ENCODE peak calls at places on chromosomes 6 and 20, in five cellular contexts. One of them, this sample, is unnamed.

GRCh38 chr6:142872376-142872775 is 72.6 kb downstream of the HIVEP2 start:
- DNase-seq in T-cell: no peak
- DNase-seq in activated CD4-positive, alpha-beta T cell treated with anti-CD3 and anti-CD28 coated beads, Interleukin-2, amount 10 ng/mL, durations not matched to agents 7 days and 5 days: no peak
- DNase-seq in stimulated activated CD4-positive, alpha-beta T cell treated with anti-CD3 and anti-CD28 coated beads, Interleukin-4, amount 100 ng/mL, for 1 hour: no peak
- DNase-seq in left cardiac atrium: peak
- DNase-seq in this sample: no peak

GRCh38 chr6:124958759-124959354 is 3.4 kb upstream of the RNF217 start:
- DNase-seq in left cardiac atrium: no peak
- DNase-seq in T-cell: no peak
- DNase-seq in stimulated activated CD4-positive, alpha-beta T cell treated with anti-CD3 and anti-CD28 coated beads, Interleukin-4, amount 100 ng/mL, for 1 hour: no peak
- DNase-seq in activated CD4-positive, alpha-beta T cell treated with anti-CD3 and anti-CD28 coated beads, Interleukin-2, amount 10 ng/mL, durations not matched to agents 7 days and 5 days: no peak
- DNase-seq in this sample: no peak

GRCh38 chr20:38201356-38201755 is 36.3 kb upstream of the TGM2 start:
- DNase-seq in activated CD4-positive, alpha-beta T cell treated with anti-CD3 and anti-CD28 coated beads, Interleukin-2, amount 10 ng/mL, durations not matched to agents 7 days and 5 days: no peak
- DNase-seq in stimulated activated CD4-positive, alpha-beta T cell treated with anti-CD3 and anti-CD28 coated beads, Interleukin-4, amount 100 ng/mL, for 1 hour: no peak
- DNase-seq in left cardiac atrium: no peak
- DNase-seq in T-cell: no peak
- DNase-seq in this sample: no peak

GRCh38 chr6:15481892-15482291 is 180.9 kb downstream of the DTNBP1 start:
- DNase-seq in stimulated activated CD4-positive, alpha-beta T cell treated with anti-CD3 and anti-CD28 coated beads, Interleukin-4, amount 100 ng/mL, for 1 hour: no peak
- DNase-seq in T-cell: no peak
- DNase-seq in left cardiac atrium: no peak
- DNase-seq in activated CD4-positive, alpha-beta T cell treated with anti-CD3 and anti-CD28 coated beads, Interleukin-2, amount 10 ng/mL, durations not matched to agents 7 days and 5 days: no peak
- DNase-seq in this sample: peak

GRCh38 chr20:62606551-62607201 is 35.6 kb upstream of the SLCO4A1 start:
- DNase-seq in T-cell: no peak
- DNase-seq in left cardiac atrium: peak
- DNase-seq in stimulated activated CD4-positive, alpha-beta T cell treated with anti-CD3 and anti-CD28 coated beads, Interleukin-4, amount 100 ng/mL, for 1 hour: no peak
- DNase-seq in activated CD4-positive, alpha-beta T cell treated with anti-CD3 and anti-CD28 coated beads, Interleukin-2, amount 10 ng/mL, durations not matched to agents 7 days and 5 days: no peak
- DNase-seq in this sample: no peak

GRCh38 chr6:157613011-157613522 is 210.0 kb upstream of the SNX9 start:
- DNase-seq in T-cell: no peak
- DNase-seq in stimulated activated CD4-positive, alpha-beta T cell treated with anti-CD3 and anti-CD28 coated beads, Interleukin-4, amount 100 ng/mL, for 1 hour: no peak
- DNase-seq in left cardiac atrium: no peak
- DNase-seq in activated CD4-positive, alpha-beta T cell treated with anti-CD3 and anti-CD28 coated beads, Interleukin-2, amount 10 ng/mL, durations not matched to agents 7 days and 5 days: no peak
- DNase-seq in this sample: no peak

GRCh38 chr6:97097068-97098047 is 172.8 kb downstream of the KLHL32 start:
- DNase-seq in T-cell: no peak
- DNase-seq in activated CD4-positive, alpha-beta T cell treated with anti-CD3 and anti-CD28 coated beads, Interleukin-2, amount 10 ng/mL, durations not matched to agents 7 days and 5 days: no peak
- DNase-seq in stimulated activated CD4-positive, alpha-beta T cell treated with anti-CD3 and anti-CD28 coated beads, Interleukin-4, amount 100 ng/mL, for 1 hour: no peak
- DNase-seq in left cardiac atrium: no peak
- DNase-seq in this sample: no peak

GRCh38 chr6:3876131-3876530 is 27.0 kb downstream of the FAM50B start:
- DNase-seq in activated CD4-positive, alpha-beta T cell treated with anti-CD3 and anti-CD28 coated beads, Interleukin-2, amount 10 ng/mL, durations not matched to agents 7 days and 5 days: no peak
- DNase-seq in stimulated activated CD4-positive, alpha-beta T cell treated with anti-CD3 and anti-CD28 coated beads, Interleukin-4, amount 100 ng/mL, for 1 hour: no peak
- DNase-seq in left cardiac atrium: peak
- DNase-seq in T-cell: no peak
- DNase-seq in this sample: no peak

GRCh38 chr20:5181955-5182354 is 55.1 kb downstream of the CDS2 start:
- DNase-seq in left cardiac atrium: no peak
- DNase-seq in stimulated activated CD4-positive, alpha-beta T cell treated with anti-CD3 and anti-CD28 coated beads, Interleukin-4, amount 100 ng/mL, for 1 hour: no peak
- DNase-seq in activated CD4-positive, alpha-beta T cell treated with anti-CD3 and anti-CD28 coated beads, Interleukin-2, amount 10 ng/mL, durations not matched to agents 7 days and 5 days: no peak
- DNase-seq in T-cell: no peak
- DNase-seq in this sample: no peak